ENCODE peak calls at places on chromosomes 6 and 20, in five cellular contexts. Q, M, H, J and T are unnamed samples.

GRCh38 chr6:56432194-56432593 is 184.8 kb upstream of the COL21A1 start:
- DNase-seq in J (no peak), M (no peak), Q (no peak), H (no peak), T (no peak)

GRCh38 chr20:51611625-51611890 is 69.0 kb upstream of the NFATC2 start:
- DNase-seq in H (no peak), J (no peak), M (no peak), Q (no peak), T (no peak)

GRCh38 chr20:22825076-22825475 is 210.0 kb upstream of the SSTR4 start:
- DNase-seq in M (no peak), H (no peak), Q (no peak), J (peak), T (no peak)

GRCh38 chr6:6474170-6474920 is 114.2 kb upstream of the LY86 start:
- DNase-seq in Q (no peak), H (no peak), J (no peak), M (no peak), T (no peak)

GRCh38 chr20:63696311-63696627 is 183 bp upstream of the TNFRSF6B start:
- DNase-seq in M (no peak), Q (no peak), J (no peak), H (no peak), T (peak)

GRCh38 chr20:4591975-4592315 is 129.8 kb upstream of the PRND start:
- DNase-seq in M (no peak), H (no peak), J (no peak), Q (no peak), T (no peak)

GRCh38 chr6:114319749-114320148 is 23.1 kb downstream of the HS3ST5 start:
- DNase-seq in M (no peak), H (no peak), J (no peak), Q (no peak), T (no peak)

GRCh38 chr20:63087872-63088680 is 81.3 kb upstream of the BHLHE23 start:
- DNase-seq in J (no peak), M (peak), Q (no peak), H (no peak), T (peak)

GRCh38 chr20:33081411-33082154 is 2.1 kb downstream of the BPIFB4 start:
- DNase-seq in H (no peak), M (no peak), Q (no peak), J (no peak), T (no peak)

GRCh38 chr6:113287396-113287795 is 569.7 kb upstream of the MARCKS start:
- DNase-seq in M (no peak), Q (no peak), J (no peak), H (no peak), T (no peak)

GRCh38 chr6:111721677-111722219 is 116.1 kb upstream of the TRAF3IP2 start:
- DNase-seq in M (peak), J (peak), H (no peak), Q (no peak), T (peak)

GRCh38 chr20:4026093-4026601 is 10.8 kb upstream of the RNF24 start:
- DNase-seq in M (peak), Q (peak), H (no peak), J (peak), T (peak)

GRCh38 chr6:154510144-154510905 is at the start of gene CNKSR3:
- DNase-seq in M (peak), J (peak), Q (peak), H (peak), T (peak)

GRCh38 chr6:124742971-124743370 is 219.3 kb upstream of the RNF217 start:
- DNase-seq in M (no peak), Q (no peak), H (no peak), J (no peak), T (no peak)

GRCh38 chr20:4950841-4951240 is 50.5 kb downstream of the SLC23A2 start:
- DNase-seq in H (no peak), M (no peak), Q (no peak), J (no peak), T (no peak)

GRCh38 chr6:88380083-88380482 is 213.9 kb upstream of the CNR1 start:
- DNase-seq in Q (peak), J (no peak), M (no peak), H (no peak), T (no peak)

GRCh38 chr20:31913431-31914157 is 38.3 kb downstream of the PDRG1 start:
- DNase-seq in J (no peak), M (no peak), Q (no peak), H (no peak), T (no peak)

GRCh38 chr6:44339301-44339700 is 3.1 kb upstream of the SPATS1 start:
- DNase-seq in Q (no peak), M (no peak), H (no peak), J (no peak), T (no peak)

GRCh38 chr20:37461376-37461775 is 59.7 kb upstream of the NNAT start:
- DNase-seq in H (no peak), M (no peak), Q (no peak), J (no peak), T (no peak)

GRCh38 chr20:13294522-13294921 is 73.4 kb downstream of the ISM1 start:
- DNase-seq in M (no peak), H (no peak), J (no peak), Q (no peak), T (no peak)

GRCh38 chr6:14321992-14322772 is 204.6 kb downstream of the CD83 start:
- DNase-seq in H (no peak), M (no peak), J (peak), Q (peak), T (peak)

GRCh38 chr6:98924647-98925046 is 23.1 kb downstream of the FBXL4 start:
- DNase-seq in H (no peak), J (no peak), Q (no peak), M (no peak), T (no peak)

GRCh38 chr20:64136004-64136710 is 28.1 kb upstream of the MYT1 start:
- DNase-seq in Q (no peak), J (no peak), M (peak), H (no peak), T (no peak)

GRCh38 chr6:107809966-107810365 is 14.1 kb downstream of the SCML4 start:
- DNase-seq in M (no peak), Q (no peak), H (no peak), J (no peak), T (no peak)

GRCh38 chr6:95294047-95294446 is 283.3 kb upstream of the MANEA start:
- DNase-seq in J (peak), M (no peak), H (no peak), Q (no peak), T (no peak)
- H2BK12ac ChIP-seq in J (no peak), M (no peak), H (no peak), Q (no peak), T (no peak)

DNA sequence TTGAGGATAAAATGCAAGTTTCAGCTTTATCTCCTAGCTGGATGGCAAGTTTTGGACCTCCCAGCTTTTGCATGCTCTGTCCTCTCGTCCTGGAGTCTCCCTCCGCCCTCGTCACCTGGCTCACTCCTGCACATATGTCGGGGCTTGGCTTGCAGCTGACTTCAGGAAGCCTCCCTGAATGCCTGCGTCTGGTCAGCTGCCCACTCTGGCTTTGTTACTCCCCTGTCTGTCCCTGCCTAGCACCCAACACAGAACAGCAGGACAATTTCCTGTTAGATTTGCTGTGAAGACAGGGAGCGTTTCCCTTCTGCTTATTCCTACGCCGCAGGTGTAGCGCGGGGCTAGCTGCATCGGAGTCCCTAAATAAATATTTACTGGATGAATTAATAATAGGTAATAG is 5.4 kb downstream of the JPH2 start:
- DNase-seq in Q (no peak), H (no peak), M (no peak), J (no peak), T (no peak)
- H2BK12ac ChIP-seq in Q (no peak), H (no peak), M (no peak), J (peak), T (no peak)

DNA sequence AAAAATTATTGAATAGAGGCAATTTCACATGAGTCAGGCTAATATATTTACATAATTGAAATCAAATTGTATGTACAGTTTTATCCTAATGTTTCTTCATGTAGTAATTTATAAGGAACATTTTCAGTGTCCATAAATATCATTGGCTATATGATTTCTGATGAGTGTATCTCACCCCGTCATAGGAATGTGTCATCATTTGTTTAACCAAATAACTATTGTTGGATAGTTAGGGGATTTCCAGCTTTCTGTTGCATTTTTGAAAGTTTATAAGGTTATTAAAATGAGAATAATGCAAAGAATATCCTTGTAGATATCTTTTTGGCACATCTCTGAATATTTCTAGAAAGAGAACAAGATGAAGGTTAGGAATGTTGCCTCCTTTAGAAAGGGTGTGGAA is 39.0 kb downstream of the SYTL3 start:
- DNase-seq in Q (no peak), M (no peak), J (no peak), H (no peak), T (no peak)
- H2BK12ac ChIP-seq in Q (no peak), M (no peak), J (no peak), H (no peak), T (no peak)

GRCh38 chr6:97630592-97630991 is 347.6 kb upstream of the MMS22L start:
- DNase-seq in H (no peak), M (no peak), Q (no peak), J (peak), T (no peak)

GRCh38 chr6:97621111-97621510 is 338.1 kb upstream of the MMS22L start:
- DNase-seq in H (no peak), J (no peak), Q (no peak), M (no peak), T (no peak)

GRCh38 chr6:97632392-97632791 is 349.4 kb upstream of the MMS22L start:
- DNase-seq in J (no peak), H (no peak), M (no peak), Q (no peak), T (no peak)

DNA sequence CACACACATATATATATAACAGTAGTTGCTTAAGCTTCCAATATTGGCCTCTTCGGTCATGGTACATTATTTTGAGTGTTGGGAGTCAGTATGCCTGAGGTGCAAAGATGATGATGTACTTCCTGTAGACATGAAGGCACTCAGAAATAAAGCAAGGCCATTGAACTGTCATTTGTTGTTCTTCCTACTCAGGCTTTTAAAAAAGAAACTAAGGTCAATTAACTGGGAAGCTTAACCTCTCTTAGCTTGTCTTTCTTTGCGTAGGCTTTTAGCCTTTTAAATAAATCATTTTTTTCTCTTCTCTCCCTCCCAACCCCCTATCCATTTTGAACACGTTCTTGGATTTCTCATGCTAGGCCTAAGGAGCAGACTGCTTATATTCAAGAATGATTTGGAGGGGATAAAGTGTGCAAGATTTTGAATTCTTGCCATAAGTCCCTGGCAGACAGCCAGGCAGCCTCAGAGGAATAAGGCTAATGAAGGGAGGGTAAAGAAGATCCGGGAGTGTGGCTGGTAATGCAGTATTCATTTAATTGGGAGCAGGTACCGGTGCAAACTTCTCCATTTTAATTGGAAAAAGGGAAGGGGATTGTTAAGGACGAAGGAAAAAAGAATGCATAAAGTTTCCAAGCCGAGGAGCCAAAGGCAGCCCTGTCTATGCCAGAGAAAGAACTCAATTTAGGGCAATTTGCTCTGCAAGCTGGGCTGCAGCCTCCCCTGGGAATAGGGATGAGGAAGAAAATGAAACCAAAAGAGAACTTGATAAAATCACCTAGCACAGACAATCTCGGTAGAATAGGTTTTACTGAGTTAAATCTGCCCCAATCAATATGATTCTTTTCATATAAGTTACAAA is 343.8 kb upstream of the MMS22L start:
- DNase-seq in H (peak), Q (peak), M (no peak), J (no peak), T (no peak)
- H2BK12ac ChIP-seq in H (no peak), Q (no peak), M (no peak), J (no peak), T (no peak)

DNA sequence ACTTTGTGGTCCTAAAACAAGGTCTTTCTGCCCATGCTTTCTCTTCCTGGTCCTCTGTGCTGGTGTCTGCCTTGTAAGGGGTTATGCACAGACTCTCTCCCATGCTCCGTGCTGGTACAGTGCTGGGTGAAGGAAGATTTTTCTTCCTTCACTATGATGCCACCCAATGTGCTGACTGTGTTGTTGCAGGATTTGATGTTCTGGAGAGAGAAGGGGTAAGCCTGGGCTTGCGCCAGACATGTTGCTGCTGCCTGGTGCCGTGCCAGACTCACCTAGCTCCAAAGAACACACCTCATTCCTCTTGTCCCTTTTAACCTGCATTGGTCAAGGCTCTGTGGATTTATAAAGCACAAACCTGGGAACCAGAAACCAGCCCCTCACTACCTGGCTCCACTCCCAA is 28.4 kb upstream of the ARMH2 start:
- DNase-seq in H (no peak), M (no peak), J (no peak), Q (no peak), T (no peak)
- H2BK12ac ChIP-seq in H (no peak), M (no peak), J (no peak), Q (no peak), T (no peak)

GRCh38 chr6:2665169-2666070 is 85.3 kb downstream of the MYLK4 start:
- DNase-seq in Q (no peak), M (no peak), J (no peak), H (no peak), T (no peak)
- H2BK12ac ChIP-seq in Q (no peak), M (no peak), J (no peak), H (no peak), T (no peak)

GRCh38 chr20:40589581-40589980 is 99.5 kb downstream of the MAFB start:
- DNase-seq in M (no peak), Q (no peak), J (no peak), H (no peak), T (no peak)
- H2BK12ac ChIP-seq in M (no peak), Q (no peak), J (no peak), H (no peak), T (no peak)